ENCODE peak calls at places on chromosome 10, in four cellular contexts. Z, R, K and D are unnamed samples.

GRCh38 chr10:24465899-24466615 is 257.1 kb downstream of the KIAA1217 start:
- DNase-seq in K (no peak), R (no peak), Z (no peak), D (no peak)

GRCh38 chr10:97539523-97540200 is 32.9 kb upstream of the ANKRD2 start:
- DNase-seq in K (no peak), R (peak), Z (no peak), D (no peak)

GRCh38 chr10:17831326-17831725 is 22.2 kb downstream of the MRC1 start:
- DNase-seq in R (no peak), K (no peak), Z (no peak), D (no peak)

GRCh38 chr10:18400911-18401260 is 250.5 kb downstream of the NSUN6 start:
- DNase-seq in K (no peak), Z (no peak), R (no peak), D (no peak)

GRCh38 chr10:14244147-14244546 is 86.6 kb downstream of the FRMD4A start:
- DNase-seq in K (no peak), Z (no peak), R (no peak), D (no peak)

GRCh38 chr10:114658175-114658574 is at the start of gene ABLIM1:
- DNase-seq in Z (no peak), K (no peak), R (no peak), D (no peak)

GRCh38 chr10:75097666-75098285 is 13.7 kb upstream of the SAMD8 start:
- DNase-seq in R (no peak), Z (no peak), K (no peak), D (no peak)

GRCh38 chr10:95964786-95965185 is 57.0 kb downstream of the CC2D2B start:
- DNase-seq in Z (no peak), K (no peak), R (no peak), D (no peak)

GRCh38 chr10:690227-691161 is 1.0 kb upstream of the DIP2C start:
- DNase-seq in R (no peak), K (no peak), Z (no peak), D (no peak)

GRCh38 chr10:63103971-63104409 is 29.1 kb upstream of the NRBF2 start:
- DNase-seq in Z (no peak), K (no peak), R (no peak), D (no peak)

GRCh38 chr10:80357000-80357803 is 621 bp downstream of the DYDC2 start:
- DNase-seq in K (no peak), Z (no peak), R (no peak), D (no peak)

GRCh38 chr10:55742487-55742886 is 618.6 kb downstream of the ZWINT start:
- DNase-seq in Z (no peak), R (no peak), K (no peak), D (no peak)

GRCh38 chr10:43076311-43076875 is 476 bp upstream of the RET start:
- DNase-seq in R (no peak), K (no peak), Z (no peak), D (no peak)

GRCh38 chr10:70135684-70136083 is 3.1 kb upstream of the AIFM2 start:
- DNase-seq in Z (no peak), K (no peak), R (peak), D (no peak)